ENCODE peak calls at places on chromosome 2, in nine cellular contexts. Y is GF-D8; W is fibroblast of lung; A is right cardiac atrium; T is hypothalamus; L is GM23338; K is bronchial epithelial cell; N is DMS 273 treated with DMSO at 0.1 percent for 48 hours; G is activated T-helper 2 cell treated with anti-CD3 and anti-CD28 coated beads, Interferon-gamma antibody, Interleukin-2, Interleukin-4, amounts not matched to agents 10 μg/mL and 5 μg/mL and 100 μg/mL, durations not matched to agents 14 hours and 24 hours and 36 hours. V is an unnamed sample.

GRCh38 chr2:28419003-28419704 is 26.5 kb downstream of the FOSL2 start:
- DNase-seq in A (no peak), T (no peak), Y (no peak), K (no peak), G (no peak), N (no peak), W (no peak), L (peak), V (no peak)

GRCh38 chr2:64742678-64743077 is 89.0 kb upstream of the SERTAD2 start:
- DNase-seq in G (no peak), A (no peak), L (no peak), K (no peak), Y (no peak), W (peak), T (no peak), N (no peak), V (no peak)

GRCh38 chr2:105325389-105325963 is 4.1 kb downstream of the TGFBRAP1 start:
- DNase-seq in G (no peak), W (no peak), L (peak), T (no peak), Y (peak), N (no peak), K (no peak), A (no peak), V (no peak)

GRCh38 chr2:79887747-79888374 is 375.0 kb downstream of the CTNNA2 start:
- DNase-seq in T (no peak), N (peak), Y (no peak), G (no peak), A (no peak), K (peak), L (peak), W (peak), V (peak)

GRCh38 chr2:64982311-64982857 is 6.8 kb upstream of the SLC1A4 start:
- DNase-seq in Y (no peak), W (no peak), G (no peak), L (no peak), T (no peak), K (no peak), N (no peak), A (no peak), V (no peak)

GRCh38 chr2:240909216-240909974 is 3.3 kb downstream of the CROCC2 start:
- DNase-seq in T (no peak), Y (no peak), L (no peak), K (no peak), W (no peak), N (no peak), A (no peak), G (no peak), V (no peak)

GRCh38 chr2:128369126-128369555 is 50.5 kb upstream of the HS6ST1 start:
- DNase-seq in N (no peak), T (no peak), G (no peak), Y (no peak), W (peak), A (peak), L (peak), K (peak), V (no peak)

GRCh38 chr2:133667968-133668367 is 99.7 kb upstream of the NCKAP5 start:
- DNase-seq in Y (no peak), K (no peak), N (no peak), G (no peak), A (no peak), W (no peak), T (no peak), L (no peak), V (no peak)

GRCh38 chr2:84022810-84023431 is 436.2 kb downstream of the SUCLG1 start:
- DNase-seq in K (peak), L (peak), N (peak), W (peak), G (no peak), Y (no peak), T (no peak), A (no peak), V (peak)

GRCh38 chr2:59462418-59463197 is 1090.8 kb downstream of the BCL11A start:
- DNase-seq in K (peak), A (no peak), L (peak), Y (no peak), W (no peak), T (no peak), G (no peak), N (no peak), V (no peak)

GRCh38 chr2:44799105-44799504 is 142.4 kb upstream of the SIX3 start:
- DNase-seq in L (no peak), N (no peak), A (no peak), Y (no peak), W (no peak), T (no peak), G (no peak), K (no peak), V (no peak)

GRCh38 chr2:114122861-114123391 is 233.0 kb downstream of the ACTR3 start:
- DNase-seq in L (no peak), G (no peak), T (no peak), N (no peak), W (no peak), K (no peak), A (no peak), Y (no peak), V (no peak)

GRCh38 chr2:38030590-38031326 is 45.2 kb downstream of the CYP1B1 start:
- DNase-seq in Y (no peak), W (peak), K (no peak), G (no peak), N (no peak), L (no peak), T (no peak), A (peak), V (no peak)

GRCh38 chr2:54038835-54039234 is 68.0 kb upstream of the PSME4 start:
- DNase-seq in N (no peak), G (no peak), W (no peak), A (no peak), T (no peak), K (peak), Y (no peak), L (no peak), V (peak)

GRCh38 chr2:181649436-181649979 is 7.4 kb downstream of the CERKL start:
- DNase-seq in N (no peak), G (no peak), K (peak), W (no peak), A (no peak), L (no peak), Y (no peak), T (no peak), V (peak)

GRCh38 chr2:240635116-240635997 is 10.1 kb downstream of the GPR35 start:
- DNase-seq in N (no peak), L (no peak), T (no peak), Y (no peak), G (no peak), W (no peak), K (no peak), A (no peak), V (no peak)

GRCh38 chr2:106885981-106886915 is at the start of gene ST6GAL2:
- DNase-seq in A (peak), Y (no peak), L (peak), T (peak), K (no peak), N (no peak), W (no peak), G (no peak), V (peak)

GRCh38 chr2:123717616-123718279 is 307.3 kb upstream of the CNTNAP5 start:
- DNase-seq in L (no peak), G (no peak), T (no peak), W (no peak), Y (no peak), A (no peak), K (no peak), N (no peak), V (no peak)

GRCh38 chr2:215028231-215028630 is 110.2 kb downstream of the ABCA12 start:
- DNase-seq in K (peak), Y (no peak), W (peak), T (no peak), L (no peak), A (no peak), G (no peak), N (no peak), V (no peak)

GRCh38 chr2:191933307-191934105 is 86.6 kb upstream of the CAVIN2 start:
- DNase-seq in K (peak), N (peak), L (no peak), G (no peak), W (no peak), A (no peak), T (no peak), Y (no peak), V (peak)

GRCh38 chr2:171272039-171272438 is 111.3 kb upstream of the TLK1 start:
- DNase-seq in L (no peak), A (no peak), N (no peak), T (no peak), W (peak), G (no peak), Y (no peak), K (peak), V (peak)

GRCh38 chr2:107633580-107634147 is 193.0 kb upstream of the RGPD4 start:
- DNase-seq in G (no peak), L (no peak), A (no peak), Y (no peak), N (no peak), T (no peak), W (peak), K (peak), V (peak)

GRCh38 chr2:238095143-238095542 is 5.0 kb upstream of the ESPNL start:
- DNase-seq in T (no peak), A (no peak), G (no peak), Y (no peak), W (no peak), N (no peak), K (no peak), L (no peak), V (no peak)

GRCh38 chr2:40276076-40276475 is 175.8 kb downstream of the SLC8A1 start:
- DNase-seq in W (no peak), T (no peak), K (no peak), G (no peak), Y (no peak), L (no peak), N (no peak), A (no peak), V (no peak)